ENCODE peak calls at places on chromosome 5, in six cellular contexts. S, G, W, Y, F and R are unnamed samples.

GRCh38 chr5:33488558-33489355 is 48.0 kb downstream of the TARS1 start:
- DNase-seq in F (no peak), S (no peak), W (no peak), Y (no peak), G (no peak), R (no peak)

GRCh38 chr5:106876298-106876622 is 794.5 kb downstream of the EFNA5 start:
- DNase-seq in S (no peak), Y (no peak), W (no peak), G (no peak), F (no peak), R (no peak)

GRCh38 chr5:179187229-179187678 is 127.1 kb downstream of the ZNF354C start:
- DNase-seq in G (no peak), F (no peak), W (no peak), S (no peak), Y (no peak), R (no peak)

GRCh38 chr5:127567026-127567768 is 49.8 kb downstream of the PRRC1 start:
- DNase-seq in S (no peak), Y (no peak), F (no peak), G (no peak), W (peak; percentile 45), R (no peak)

GRCh38 chr5:54309751-54310432 is 481 bp downstream of the ARL15 start:
- DNase-seq in S (peak; percentile 67), G (peak; percentile 21), Y (peak; percentile 21), F (no peak), W (peak; percentile 17), R (peak; percentile 56)

GRCh38 chr5:172096184-172096941 is 89.9 kb upstream of the FBXW11 start:
- DNase-seq in G (no peak), Y (no peak), F (no peak), S (no peak), W (no peak), R (no peak)

GRCh38 chr5:126988021-126988569 is 42.3 kb downstream of the MARCHF3 start:
- DNase-seq in Y (no peak), G (peak; percentile 42), W (peak; percentile 53), F (no peak), S (no peak), R (no peak)

GRCh38 chr5:148523139-148523538 is 131.2 kb downstream of the HTR4 start:
- DNase-seq in G (no peak), Y (no peak), F (no peak), W (no peak), S (no peak), R (no peak)

GRCh38 chr5:125408582-125409069 is 662.2 kb upstream of the ZNF608 start:
- DNase-seq in S (no peak), G (no peak), W (peak; percentile 38), Y (no peak), F (no peak), R (peak; percentile 79)

GRCh38 chr5:112921031-112921832 is 795 bp downstream of the REEP5 start:
- DNase-seq in S (peak; percentile 82), Y (peak; percentile 64), G (peak; percentile 46), W (peak; percentile 73), F (peak; percentile 35), R (peak; percentile 78)

GRCh38 chr5:16773990-16774389 is 157.2 kb upstream of the RETREG1 start:
- DNase-seq in Y (no peak), G (no peak), W (no peak), F (no peak), S (no peak), R (no peak)

GRCh38 chr5:34684281-34684979 is 28.3 kb downstream of the RAI14 start:
- DNase-seq in Y (peak; percentile 80), S (no peak), F (no peak), G (no peak), W (no peak), R (peak; percentile 42)

GRCh38 chr5:42756630-42757601 is at the start of gene CCDC152:
- DNase-seq in F (peak; percentile 42), W (no peak), S (peak; percentile 23), Y (peak; percentile 27), G (peak; percentile 61), R (peak; percentile 19)

GRCh38 chr5:114176356-114176755 is 185.5 kb upstream of the KCNN2 start:
- DNase-seq in S (no peak), W (no peak), G (no peak), Y (no peak), F (no peak), R (peak; percentile 46)

GRCh38 chr5:88692979-88693932 is 189.7 kb downstream of the MEF2C start:
- DNase-seq in F (no peak), S (no peak), Y (no peak), G (no peak), W (peak; percentile 28), R (no peak)

GRCh38 chr5:74107899-74108298 is 481.9 kb downstream of the ARHGEF28 start:
- DNase-seq in G (no peak), W (no peak), F (no peak), S (no peak), Y (no peak), R (no peak)